ENCODE peak calls at places on chromosomes 6 and 20, in seven cellular contexts. V is activated CD8-positive, alpha-beta T cell treated with anti-CD3 and anti-CD28 coated beads for 36 hours; B is stimulated activated CD4-positive, alpha-beta T cell treated with anti-CD3 and anti-CD28 coated beads, Interleukin-4, amount 100 ng/mL, for 4 hours; J is stimulated activated CD8-positive, alpha-beta memory T cell treated with anti-CD3 and anti-CD28 coated beads, Interleukin-12 subunit alpha, Interleukin-12 subunit beta, amount 100 ng/mL, for 4 hours; Q is cardiac septum; I is mesothelial cell of epicardium; U is GM23248. L is an unnamed sample.

GRCh38 chr6:135962731-135963130 is 111.2 kb downstream of the PDE7B start:
- DNase-seq in V (no peak), B (no peak), J (no peak), Q (no peak), I (no peak), U (peak), L (no peak)

GRCh38 chr20:59783020-59784010 is 150.1 kb downstream of the SYCP2 start:
- DNase-seq in V (peak), B (no peak), J (no peak), Q (peak), I (peak), U (peak), L (no peak)

GRCh38 chr6:37100740-37101139 is 69.2 kb upstream of the PIM1 start:
- DNase-seq in V (no peak), B (no peak), J (no peak), Q (no peak), I (no peak), U (no peak), L (no peak)

GRCh38 chr20:47725248-47725973 is 59.9 kb downstream of the SULF2 start:
- DNase-seq in V (peak), B (peak), J (peak), Q (peak), I (peak), U (peak), L (peak)

GRCh38 chr6:5126214-5126613 is 41.1 kb downstream of the PPP1R3G start:
- DNase-seq in V (no peak), B (no peak), J (no peak), Q (no peak), I (no peak), U (no peak), L (no peak)

GRCh38 chr20:63253438-63254236 is 626 bp downstream of the NKAIN4 start:
- DNase-seq in V (no peak), B (peak), J (no peak), Q (no peak), I (no peak), U (peak), L (no peak)

GRCh38 chr20:17169575-17170136 is 57.2 kb upstream of the PCSK2 start:
- DNase-seq in V (no peak), B (no peak), J (no peak), Q (no peak), I (no peak), U (no peak), L (no peak)

GRCh38 chr6:5466459-5466858 is 205.1 kb downstream of the FARS2 start:
- DNase-seq in V (no peak), B (no peak), J (no peak), Q (no peak), I (no peak), U (peak), L (no peak)

GRCh38 chr6:133504761-133505160 is 263.6 kb downstream of the EYA4 start:
- DNase-seq in V (no peak), B (no peak), J (no peak), Q (no peak), I (no peak), U (no peak), L (no peak)

GRCh38 chr6:44264154-44265002 is 973 bp downstream of the NFKBIE start:
- DNase-seq in V (peak), B (peak), J (no peak), Q (peak), I (no peak), U (peak), L (peak)

GRCh38 chr6:31884528-31885035 is 5.8 kb upstream of the SLC44A4 start:
- DNase-seq in V (no peak), B (no peak), J (no peak), Q (no peak), I (no peak), U (no peak), L (no peak)

GRCh38 chr6:96990989-96991388 is 66.5 kb downstream of the KLHL32 start:
- DNase-seq in V (no peak), B (no peak), J (no peak), Q (no peak), I (no peak), U (no peak), L (no peak)

GRCh38 chr6:107435798-107436197 is 23.6 kb downstream of the PDSS2 start:
- DNase-seq in V (no peak), B (no peak), J (no peak), Q (no peak), I (no peak), U (peak), L (no peak)

GRCh38 chr20:17697171-17697570 is 2.6 kb upstream of the BANF2 start:
- DNase-seq in V (no peak), B (no peak), J (no peak), Q (no peak), I (no peak), U (no peak), L (no peak)

GRCh38 chr20:53827996-53828672 is 234.5 kb upstream of the ZNF217 start:
- DNase-seq in V (no peak), B (no peak), J (no peak), Q (no peak), I (no peak), U (peak), L (no peak)

GRCh38 chr6:46323312-46323965 is 152.7 kb upstream of the ENPP5 start:
- DNase-seq in V (peak), B (no peak), J (no peak), Q (no peak), I (no peak), U (peak), L (no peak)

GRCh38 chr6:32967151-32968091 is 973 bp upstream of the BRD2 start:
- DNase-seq in V (peak), B (peak), J (no peak), Q (no peak), I (no peak), U (peak), L (peak)

L was measured in CD4-positive, alpha-beta memory T cell.